ENCODE peak calls at places on chromosome 10, in six cellular contexts. B, F, S, T, E and C are unnamed samples.
A peak's percentile ranks its signal among the peaks of the same experiment; 100 is the strongest.

GRCh38 chr10:14588084-14588937 is 186.4 kb downstream of the FAM107B start:
- DNase-seq in B (no peak), F (peak; percentile 81), S (peak; percentile 53), T (peak; percentile 89), E (no peak), C (peak; percentile 97)

GRCh38 chr10:104559935-104560334 is 81.2 kb upstream of the SORCS3 start:
- DNase-seq in B (no peak), F (peak; percentile 29), S (no peak), T (no peak), E (no peak), C (no peak)

GRCh38 chr10:53025172-53025651 is 252.6 kb upstream of the MBL2 start:
- DNase-seq in B (no peak), F (no peak), S (peak; percentile 10), T (no peak), E (no peak), C (no peak)

GRCh38 chr10:24951201-24952145 is 933 bp downstream of the PRTFDC1 start:
- DNase-seq in B (peak; percentile 20), F (no peak), S (no peak), T (no peak), E (peak; percentile 66), C (no peak)

GRCh38 chr10:91296471-91296870 is 76.0 kb downstream of the PCGF5 start:
- DNase-seq in B (peak; percentile 34), F (peak; percentile 19), S (peak; percentile 34), T (no peak), E (no peak), C (no peak)

GRCh38 chr10:6912424-6912823 is 332.3 kb upstream of the PRKCQ start:
- DNase-seq in B (no peak), F (peak; percentile 84), S (peak; percentile 53), T (no peak), E (no peak), C (no peak)

GRCh38 chr10:132588301-132589013 is 50.9 kb downstream of the INPP5A start:
- DNase-seq in B (no peak), F (no peak), S (no peak), T (no peak), E (no peak), C (no peak)

GRCh38 chr10:110544958-110545537 is 22.4 kb upstream of the SMC3 start:
- DNase-seq in B (no peak), F (no peak), S (no peak), T (no peak), E (no peak), C (no peak)

GRCh38 chr10:88478256-88478655 is 104.9 kb downstream of the RNLS start:
- DNase-seq in B (no peak), F (peak; percentile 91), S (no peak), T (no peak), E (no peak), C (no peak)

GRCh38 chr10:30536578-30536977 is 93.0 kb downstream of the LYZL2 start:
- DNase-seq in B (no peak), F (no peak), S (no peak), T (no peak), E (peak; percentile 16), C (no peak)

GRCh38 chr10:55449981-55450380 is 649.0 kb upstream of the PCDH15 start:
- DNase-seq in B (no peak), F (peak; percentile 50), S (no peak), T (no peak), E (peak; percentile 30), C (no peak)

GRCh38 chr10:422232-422631 is 267.2 kb downstream of the DIP2C start:
- DNase-seq in B (no peak), F (no peak), S (no peak), T (no peak), E (no peak), C (no peak)

GRCh38 chr10:116864436-116864835 is 15.1 kb downstream of the ENO4 start:
- DNase-seq in B (no peak), F (no peak), S (no peak), T (no peak), E (no peak), C (no peak)

GRCh38 chr10:11142809-11143208 is 125.1 kb downstream of the CELF2 start:
- DNase-seq in B (no peak), F (no peak), S (no peak), T (no peak), E (no peak), C (no peak)

GRCh38 chr10:123772645-123773508 is 106.7 kb downstream of the GPR26 start:
- DNase-seq in B (no peak), F (no peak), S (no peak), T (no peak), E (no peak), C (no peak)